ENCODE peak calls at places on chromosomes 5 and 9, in five cellular contexts. D is endodermal cell, B is A549, W is breast epithelium, Z is cardiac fibroblast. J is an unnamed sample.

GRCh38 chr9:14485366-14485765 is 171.4 kb upstream of the NFIB start:
- DNase-seq in D (no peak), B (peak; percentile 2), W (no peak), Z (peak; percentile 17), J (no peak)

GRCh38 chr9:9299134-9299533 is 1313.7 kb downstream of the PTPRD start:
- DNase-seq in D (no peak), B (no peak), W (no peak), Z (no peak), J (no peak)

GRCh38 chr5:155085282-155085990 is 71.9 kb downstream of the KIF4B start:
- DNase-seq in D (no peak), B (no peak), W (peak; percentile 45), Z (no peak), J (no peak)

GRCh38 chr9:73081979-73082657 is 69.5 kb upstream of the ANXA1 start:
- DNase-seq in D (no peak), B (peak; percentile 92), W (no peak), Z (peak; percentile 76), J (peak; percentile 33)

GRCh38 chr9:78399153-78399552 is 102.2 kb downstream of the PSAT1 start:
- DNase-seq in D (no peak), B (no peak), W (no peak), Z (no peak), J (no peak)

GRCh38 chr5:41637424-41637823 is 127.0 kb upstream of the PLCXD3 start:
- DNase-seq in D (peak; percentile 64), B (no peak), W (no peak), Z (no peak), J (no peak)

GRCh38 chr5:34007116-34007674 is 655 bp downstream of the AMACR start:
- DNase-seq in D (peak; percentile 53), B (no peak), W (no peak), Z (peak; percentile 23), J (no peak)

GRCh38 chr9:76684213-76684612 is 80.0 kb upstream of the PCA3 start:
- DNase-seq in D (no peak), B (no peak), W (no peak), Z (no peak), J (no peak)

GRCh38 chr9:118609355-118610044 is 759.7 kb downstream of the BRINP1 start:
- DNase-seq in D (no peak), B (peak; percentile 70), W (no peak), Z (peak; percentile 90), J (no peak)

GRCh38 chr9:133976888-133977287 is 15.2 kb downstream of the VAV2 start:
- DNase-seq in D (no peak), B (no peak), W (no peak), Z (no peak), J (no peak)

GRCh38 chr9:121021294-121021693 is 28.8 kb downstream of the C5 start:
- DNase-seq in D (no peak), B (no peak), W (no peak), Z (peak; percentile 43), J (no peak)

GRCh38 chr9:94950040-94950732 is 223.7 kb downstream of the AOPEP start:
- DNase-seq in D (no peak), B (no peak), W (no peak), Z (no peak), J (no peak)

GRCh38 chr5:395156-395920 is 47.6 kb upstream of the EXOC3 start:
- DNase-seq in D (peak; percentile 51), B (no peak), W (no peak), Z (peak; percentile 73), J (peak; percentile 92)

GRCh38 chr5:59036274-59036961 is 453.5 kb downstream of the RAB3C start:
- DNase-seq in D (no peak), B (peak; percentile 95), W (no peak), Z (peak; percentile 98), J (peak; percentile 96)

GRCh38 chr5:54249210-54250028 is 61.0 kb downstream of the ARL15 start:
- DNase-seq in D (no peak), B (no peak), W (no peak), Z (no peak), J (no peak)

GRCh38 chr9:4923580-4924544 is 61.2 kb upstream of the JAK2 start:
- DNase-seq in D (no peak), B (peak; percentile 36), W (no peak), Z (peak; percentile 61), J (no peak)

GRCh38 chr9:72315089-72315509 is 49.9 kb downstream of the ZFAND5 start:
- DNase-seq in D (peak; percentile 60), B (peak; percentile 78), W (peak; percentile 82), Z (peak; percentile 54), J (peak; percentile 27)

GRCh38 chr5:173714551-173715428 is 98.3 kb upstream of the BOD1 start:
- DNase-seq in D (no peak), B (peak; percentile 53), W (no peak), Z (peak; percentile 96), J (peak; percentile 69)

GRCh38 chr5:176733586-176734262 is 76.6 kb upstream of the UNC5A start:
- DNase-seq in D (peak; percentile 32), B (no peak), W (no peak), Z (no peak), J (no peak)

GRCh38 chr9:591292-591691 is 250.2 kb upstream of the DMRT1 start:
- DNase-seq in D (no peak), B (peak; percentile 42), W (no peak), Z (no peak), J (no peak)

GRCh38 chr9:90854637-90855036 is 53.0 kb downstream of the SYK start:
- DNase-seq in D (no peak), B (no peak), W (no peak), Z (no peak), J (no peak)

GRCh38 chr5:116640236-116640635 is 65.6 kb upstream of the SEMA6A start:
- DNase-seq in D (no peak), B (no peak), W (no peak), Z (no peak), J (no peak)

GRCh38 chr9:130208600-130209347 is 36.6 kb downstream of the NCS1 start:
- DNase-seq in D (peak; percentile 75), B (no peak), W (no peak), Z (peak; percentile 27), J (no peak)

GRCh38 chr5:132012385-132013005 is 1.0 kb upstream of the ACSL6 start:
- DNase-seq in D (peak; percentile 96), B (no peak), W (peak; percentile 13), Z (peak; percentile 66), J (no peak)

GRCh38 chr5:173954671-173955605 is 34.0 kb upstream of the C5orf47 start:
- DNase-seq in D (no peak), B (no peak), W (no peak), Z (peak; percentile 41), J (peak; percentile 80)

GRCh38 chr5:35229076-35230042 is 928 bp downstream of the PRLR start:
- DNase-seq in D (peak; percentile 93), B (peak; percentile 23), W (no peak), Z (no peak), J (no peak)

GRCh38 chr5:71938886-71939285 is 168.4 kb upstream of the MAP1B start:
- DNase-seq in D (peak; percentile 87), B (peak; percentile 87), W (peak; percentile 32), Z (no peak), J (no peak)

GRCh38 chr5:140608730-140609520 is 24.1 kb downstream of the CD14 start:
- DNase-seq in D (no peak), B (no peak), W (peak; percentile 65), Z (peak; percentile 40), J (no peak)

GRCh38 chr5:15783734-15784133 is 283.8 kb downstream of the FBXL7 start:
- DNase-seq in D (no peak), B (no peak), W (no peak), Z (no peak), J (no peak)

GRCh38 chr9:136943291-136944093 is 1.0 kb downstream of the FBXW5 start:
- DNase-seq in D (no peak), B (no peak), W (no peak), Z (peak; percentile 45), J (no peak)

GRCh38 chr9:134216449-134216951 is 52.1 kb upstream of the RNU6ATAC start:
- DNase-seq in D (no peak), B (no peak), W (no peak), Z (no peak), J (no peak)

DNA sequence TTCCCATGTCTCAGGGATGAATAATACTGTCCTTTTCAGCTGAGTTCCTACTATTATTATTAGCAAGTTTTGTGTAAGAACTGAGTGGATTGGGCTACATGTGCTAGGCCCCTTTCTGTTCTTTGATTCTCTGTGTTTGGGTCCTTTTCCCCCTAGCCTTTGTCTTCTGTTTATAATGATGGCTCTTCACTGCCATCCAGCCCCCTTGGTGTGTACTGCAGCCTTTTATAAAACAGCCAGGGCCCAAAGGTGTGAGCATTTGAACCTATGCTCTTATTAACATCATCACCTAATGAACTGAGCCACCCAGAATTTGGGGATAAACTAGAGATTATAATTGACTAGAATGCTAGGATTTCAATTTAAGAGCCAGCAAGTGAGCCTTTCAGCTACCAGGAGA is 52.6 kb downstream of the PLAC8L1 start:
- DNase-seq in D (peak; percentile 72), B (no peak), W (no peak), Z (no peak), J (no peak)
- TF ChIP-seq CTCF in D (peak; percentile 75), B (peak; percentile 43), W (no peak), Z (peak; percentile 32), J (no peak)

GRCh38 chr5:66958126-66958983 is 238.2 kb downstream of the CD180 start:
- DNase-seq in D (no peak), B (no peak), W (no peak), Z (peak; percentile 81), J (peak; percentile 23)
- H3K4me3 ChIP-seq in D (peak overlapping the region; percentile 29), B (peak overlapping the region; percentile 27), W (peak overlapping the region; percentile 37), Z (peak overlapping the region; percentile 50), J (peak overlapping the region; percentile 53)

DNA sequence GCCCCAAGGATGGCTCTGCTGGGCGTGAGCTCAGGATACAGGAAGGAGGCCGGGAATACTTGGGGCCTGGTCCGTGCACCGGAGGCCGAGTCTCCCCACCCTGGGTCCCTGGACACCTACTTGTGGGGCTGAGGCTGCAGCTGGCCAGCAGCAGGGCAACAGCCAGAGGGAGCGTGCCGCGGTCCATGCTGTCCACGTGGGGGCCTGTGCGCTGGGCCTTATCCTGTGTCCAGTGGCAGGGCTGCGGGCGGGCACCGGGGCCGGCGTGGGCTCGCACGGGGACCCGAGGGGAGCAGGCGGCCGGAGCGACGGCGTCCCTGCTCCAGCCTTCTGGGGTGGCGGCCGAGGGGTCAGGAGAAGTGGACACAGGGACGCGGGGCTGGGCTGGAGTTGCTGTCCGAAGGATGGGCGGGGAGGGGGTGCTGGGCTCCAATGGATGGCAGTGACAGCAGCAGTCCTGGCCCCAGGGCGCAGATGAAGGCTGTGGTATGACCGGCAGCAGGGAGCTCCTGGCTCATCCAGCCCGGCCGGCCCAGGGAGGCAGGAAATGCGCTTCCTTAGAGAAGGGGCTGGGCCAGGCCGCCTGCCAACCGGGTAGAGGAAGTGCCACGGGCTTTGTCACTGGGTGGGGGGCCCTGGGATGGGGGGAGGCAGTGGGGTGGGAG is at the start of gene ENG:
- DNase-seq in D (peak; percentile 83), B (no peak), W (peak; percentile 50), Z (peak; percentile 60), J (no peak)
- TF ChIP-seq CTCF in D (no peak), B (no peak), W (no peak), Z (peak; percentile 17), J (peak; percentile 18)

GRCh38 chr9:38066167-38066906 is 2.7 kb downstream of the SHB start:
- DNase-seq in D (no peak), B (no peak), W (no peak), Z (peak; percentile 17), J (no peak)

GRCh38 chr9:38066907-38067610 is 2.0 kb downstream of the SHB start:
- DNase-seq in D (peak; percentile 78), B (no peak), W (peak; percentile 55), Z (peak; percentile 42), J (no peak)

GRCh38 chr9:38067611-38067891 is 1.5 kb downstream of the SHB start:
- DNase-seq in D (no peak), B (no peak), W (no peak), Z (peak; percentile 41), J (no peak)

GRCh38 chr9:38064842-38065368 is 4.1 kb downstream of the SHB start:
- DNase-seq in D (peak; percentile 36), B (no peak), W (no peak), Z (no peak), J (no peak)

GRCh38 chr9:38065369-38066075 is 3.5 kb downstream of the SHB start:
- DNase-seq in D (peak; percentile 44), B (no peak), W (no peak), Z (no peak), J (no peak)
- H3K4me3 ChIP-seq in D (peak overlapping the region; percentile 85), B (peak overlapping the region; percentile 93), W (no peak overlapping the region), Z (peak overlapping the region; percentile 89), J (peak overlapping the region; percentile 6)

J was measured in AG09309.